ENCODE peak calls at places on chromosomes 5 and 9, in six cellular contexts. G is stimulated activated CD4-positive, alpha-beta T cell treated with anti-CD3 and anti-CD28 coated beads, Interleukin-12 subunit alpha, Interleukin-12 subunit beta, amount 100 ng/mL, for 4 hours; C is hepatic stellate cell; A is posterior cingulate gyrus; V is astrocyte; M is anterior cingulate cortex. O is an unnamed sample.

GRCh38 chr9:98583417-98583816 is 125.3 kb downstream of the GABBR2 start:
- DNase-seq in V (peak), C (no peak), A (no peak), M (no peak), G (no peak), O (no peak)

GRCh38 chr9:105116047-105116868 is 128.2 kb upstream of the SLC44A1 start:
- DNase-seq in C (no peak), G (no peak), V (no peak), A (no peak), M (no peak), O (no peak)

GRCh38 chr5:90488791-90489190 is 14.1 kb downstream of the POLR3G start:
- DNase-seq in V (peak), M (no peak), G (no peak), C (peak), A (no peak), O (peak)

GRCh38 chr9:122121391-122121790 is 28.3 kb upstream of the TTLL11 start:
- DNase-seq in G (no peak), C (no peak), M (no peak), A (no peak), V (no peak), O (no peak)

GRCh38 chr9:96725576-96725975 is 52.3 kb downstream of the ZNF510 start:
- DNase-seq in A (no peak), M (no peak), G (no peak), C (no peak), V (no peak), O (no peak)

GRCh38 chr5:65796269-65796668 is 74.3 kb downstream of the NLN start:
- DNase-seq in C (no peak), M (no peak), G (no peak), V (no peak), A (no peak), O (no peak)

GRCh38 chr5:35956429-35956828 is 18.0 kb upstream of the CAPSL start:
- DNase-seq in A (no peak), C (no peak), G (no peak), V (no peak), M (no peak), O (no peak)

GRCh38 chr5:32613050-32613672 is 27.8 kb downstream of the SUB1 start:
- DNase-seq in M (peak), C (peak), A (peak), V (peak), G (peak), O (peak)

GRCh38 chr5:109650451-109650850 is 39.3 kb upstream of the MAN2A1 start:
- DNase-seq in V (no peak), C (no peak), G (no peak), M (no peak), A (no peak), O (no peak)

GRCh38 chr9:83218411-83219090 is 155.6 kb upstream of the RASEF start:
- DNase-seq in M (no peak), C (no peak), A (no peak), G (no peak), V (no peak), O (no peak)

GRCh38 chr5:40987349-40987748 is 78.1 kb downstream of the C7 start:
- DNase-seq in C (no peak), A (no peak), M (no peak), G (no peak), V (no peak), O (no peak)

GRCh38 chr5:145887976-145888574 is 15.3 kb upstream of the GRXCR2 start:
- DNase-seq in G (no peak), V (peak), M (no peak), A (no peak), C (peak), O (peak)

GRCh38 chr5:157266286-157267007 is 524 bp downstream of the CYFIP2 start:
- DNase-seq in C (no peak), V (no peak), G (peak), A (peak), M (no peak), O (peak)

GRCh38 chr5:35129276-35129675 is 81.5 kb upstream of the AGXT2 start:
- DNase-seq in M (no peak), V (peak), G (no peak), A (no peak), C (peak), O (peak)

GRCh38 chr5:132468665-132469379 is 21.8 kb downstream of the IRF1 start:
- DNase-seq in G (no peak), V (no peak), C (no peak), M (no peak), A (no peak), O (no peak)

GRCh38 chr5:14937277-14937676 is 65.7 kb upstream of the ANKH start:
- DNase-seq in M (no peak), V (peak), A (no peak), C (no peak), G (no peak), O (no peak)

GRCh38 chr9:4225291-4226119 is 74.4 kb downstream of the GLIS3 start:
- DNase-seq in G (no peak), V (peak), C (peak), M (no peak), A (no peak), O (peak)

GRCh38 chr9:127562841-127563523 is 49.1 kb upstream of the STXBP1 start:
- DNase-seq in C (peak), V (peak), A (no peak), G (no peak), M (no peak), O (no peak)

GRCh38 chr5:24363789-24364534 is 280.8 kb downstream of the CDH10 start:
- DNase-seq in A (peak), V (no peak), C (no peak), M (no peak), G (no peak), O (no peak)

GRCh38 chr9:70080481-70081119 is 37.0 kb downstream of the MAMDC2 start:
- DNase-seq in M (no peak), A (no peak), G (no peak), V (peak), C (no peak), O (peak)

GRCh38 chr9:38017149-38017884 is 51.7 kb downstream of the SHB start:
- DNase-seq in C (no peak), A (peak), V (peak), M (peak), G (no peak), O (no peak)

GRCh38 chr9:87570000-87570834 is 72.5 kb downstream of the DAPK1 start:
- DNase-seq in V (peak), A (no peak), C (no peak), G (no peak), M (no peak), O (no peak)

GRCh38 chr5:58094031-58094430 is 365.9 kb downstream of the PLK2 start:
- DNase-seq in M (no peak), G (no peak), A (no peak), V (no peak), C (no peak), O (no peak)

GRCh38 chr9:135029871-135030710 is 57.4 kb upstream of the OLFM1 start:
- DNase-seq in A (peak), M (no peak), C (no peak), V (no peak), G (no peak), O (no peak)

GRCh38 chr5:16456103-16456832 is 9.3 kb downstream of the ZNF622 start:
- DNase-seq in C (peak), G (no peak), A (peak), V (peak), M (no peak), O (peak)

GRCh38 chr5:6043491-6044310 is 334.6 kb downstream of the MED10 start:
- DNase-seq in A (no peak), G (no peak), M (no peak), C (no peak), V (no peak), O (no peak)

GRCh38 chr9:19184144-19184917 is 46.2 kb upstream of the DENND4C start:
- DNase-seq in A (no peak), V (peak), G (peak), M (peak), C (peak), O (peak)

GRCh38 chr5:68134669-68135313 is 80.8 kb upstream of the PIK3R1 start:
- DNase-seq in A (no peak), V (no peak), M (no peak), G (no peak), C (no peak), O (no peak)

GRCh38 chr5:56699588-56699987 is 115.8 kb upstream of the MAP3K1 start:
- DNase-seq in A (no peak), V (no peak), C (no peak), G (no peak), M (no peak), O (no peak)

GRCh38 chr5:40204157-40204556 is 475.6 kb upstream of the PTGER4 start:
- DNase-seq in V (no peak), C (no peak), G (no peak), M (no peak), A (no peak), O (no peak)

GRCh38 chr5:176639208-176639607 is 8.1 kb upstream of the TSPAN17 start:
- DNase-seq in V (no peak), M (no peak), C (no peak), G (no peak), A (no peak), O (no peak)

GRCh38 chr9:127007638-127008037 is 93.1 kb downstream of the RALGPS1 start:
- DNase-seq in C (no peak), M (no peak), A (no peak), V (no peak), G (no peak), O (no peak)

GRCh38 chr5:174418809-174419522 is 305.4 kb upstream of the MSX2 start:
- DNase-seq in A (no peak), G (no peak), V (no peak), M (no peak), C (no peak), O (peak)

GRCh38 chr9:131264231-131264630 is 12.1 kb downstream of the FAM78A start:
- DNase-seq in V (no peak), G (no peak), M (no peak), A (no peak), C (no peak), O (no peak)

GRCh38 chr9:135990468-135991429 is 29.6 kb upstream of the UBAC1 start:
- DNase-seq in M (peak), V (peak), A (no peak), G (peak), C (no peak), O (no peak)

GRCh38 chr5:151123897-151124751 is 33.5 kb downstream of the ANXA6 start:
- DNase-seq in V (peak), G (peak), A (no peak), M (no peak), C (no peak), O (peak)

GRCh38 chr5:68159251-68159951 is 56.2 kb upstream of the PIK3R1 start:
- DNase-seq in V (no peak), M (no peak), A (peak), G (no peak), C (no peak), O (no peak)

GRCh38 chr9:93686880-93687236 is 110.5 kb downstream of the PHF2 start:
- DNase-seq in V (no peak), M (no peak), C (no peak), G (no peak), A (peak), O (no peak)

O was measured in AG08396.